ENCODE peak calls at places on chromosomes 6 and 20, in five cellular contexts. U is kidney epithelial cell, R is tibial nerve, D is colonic mucosa, G is dorsolateral prefrontal cortex. Z is an unnamed sample.

GRCh38 chr6:148265058-148265457 is 77.6 kb upstream of the SASH1 start:
- DNase-seq in U (no peak), R (no peak), D (no peak), G (no peak), Z (no peak)

GRCh38 chr6:111551521-111552231 is 54.0 kb downstream of the TRAF3IP2 start:
- DNase-seq in U (no peak), R (no peak), D (peak), G (no peak), Z (no peak)

GRCh38 chr20:2652724-2653510 is 485 bp downstream of the NOP56 start:
- DNase-seq in U (no peak), R (no peak), D (peak), G (peak), Z (no peak)

GRCh38 chr6:122995930-122996796 is at the start of gene CLVS2:
- DNase-seq in U (no peak), R (no peak), D (no peak), G (peak), Z (no peak)

GRCh38 chr20:25038591-25039015 is 19.3 kb downstream of the ACSS1 start:
- DNase-seq in U (no peak), R (no peak), D (no peak), G (no peak), Z (no peak)

GRCh38 chr6:39053854-39054576 is 5.4 kb downstream of the GLP1R start:
- DNase-seq in U (no peak), R (no peak), D (no peak), G (no peak), Z (no peak)

GRCh38 chr20:57383447-57384347 is 7.5 kb upstream of the RBM38 start:
- DNase-seq in U (no peak), R (no peak), D (peak), G (no peak), Z (no peak)

GRCh38 chr6:144918073-144918472 is 632.9 kb downstream of the UTRN start:
- DNase-seq in U (no peak), R (no peak), D (no peak), G (no peak), Z (no peak)

GRCh38 chr6:74654296-74654695 is 551.6 kb downstream of the COL12A1 start:
- DNase-seq in U (no peak), R (no peak), D (no peak), G (no peak), Z (no peak)

GRCh38 chr6:92243315-92243714 is 1176.0 kb downstream of the EPHA7 start:
- DNase-seq in U (no peak), R (no peak), D (no peak), G (no peak), Z (no peak)

GRCh38 chr6:39341352-39341751 is 18.9 kb upstream of the KCNK16 start:
- DNase-seq in U (no peak), R (no peak), D (no peak), G (no peak), Z (no peak)

GRCh38 chr6:18501313-18502013 is 114.3 kb downstream of the RNF144B start:
- DNase-seq in U (no peak), R (no peak), D (peak), G (no peak), Z (peak)

GRCh38 chr6:127186889-127187288 is 68.4 kb downstream of the RSPO3 start:
- DNase-seq in U (no peak), R (peak), D (peak), G (peak), Z (no peak)

GRCh38 chr6:168049681-168050224 is 29.3 kb downstream of the FRMD1 start:
- DNase-seq in U (no peak), R (no peak), D (no peak), G (no peak), Z (no peak)

GRCh38 chr6:382883-383420 is 8.6 kb upstream of the IRF4 start:
- DNase-seq in U (no peak), R (no peak), D (no peak), G (no peak), Z (no peak)

GRCh38 chr6:2765896-2766766 is 938 bp downstream of the WRNIP1 start:
- DNase-seq in U (no peak), R (no peak), D (peak), G (no peak), Z (no peak)

GRCh38 chr6:85449388-85449817 is 480 bp upstream of the NT5E start:
- DNase-seq in U (no peak), R (no peak), D (peak), G (no peak), Z (no peak)

GRCh38 chr6:143538374-143538773 is 26.9 kb upstream of the FUCA2 start:
- DNase-seq in U (no peak), R (no peak), D (no peak), G (no peak), Z (no peak)

DNA sequence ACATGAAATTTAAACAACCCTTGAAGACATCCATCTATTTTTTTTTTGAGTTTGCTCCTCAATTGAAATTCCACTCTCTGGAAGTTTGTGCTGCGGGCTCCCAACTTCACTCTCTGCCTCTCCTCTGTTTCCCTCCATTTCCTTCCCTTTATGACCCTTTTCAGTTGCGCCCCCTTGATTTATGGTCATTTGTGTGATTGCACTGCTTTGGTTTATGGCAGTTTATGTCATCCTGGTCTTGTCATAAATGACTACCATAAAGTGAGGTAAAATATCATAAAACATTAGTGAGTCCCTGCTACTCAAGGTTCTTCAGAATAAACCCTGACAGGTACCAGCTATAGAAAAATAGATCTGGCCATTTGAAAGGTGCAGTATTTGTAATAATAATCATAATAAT is 348.3 kb upstream of the ZFP64 start:
- DNase-seq in U (no peak), R (no peak), D (peak), G (no peak), Z (no peak)
- TF ChIP-seq CTCF in U (no peak), R (no peak), D (no peak), G (no peak), Z (no peak)

GRCh38 chr20:58880994-58881752 is 28.7 kb downstream of the GNAS start:
- DNase-seq in U (no peak), R (no peak), D (no peak), G (no peak), Z (no peak)
- TF ChIP-seq CTCF in U (no peak), R (no peak), D (no peak), G (no peak), Z (no peak)

DNA sequence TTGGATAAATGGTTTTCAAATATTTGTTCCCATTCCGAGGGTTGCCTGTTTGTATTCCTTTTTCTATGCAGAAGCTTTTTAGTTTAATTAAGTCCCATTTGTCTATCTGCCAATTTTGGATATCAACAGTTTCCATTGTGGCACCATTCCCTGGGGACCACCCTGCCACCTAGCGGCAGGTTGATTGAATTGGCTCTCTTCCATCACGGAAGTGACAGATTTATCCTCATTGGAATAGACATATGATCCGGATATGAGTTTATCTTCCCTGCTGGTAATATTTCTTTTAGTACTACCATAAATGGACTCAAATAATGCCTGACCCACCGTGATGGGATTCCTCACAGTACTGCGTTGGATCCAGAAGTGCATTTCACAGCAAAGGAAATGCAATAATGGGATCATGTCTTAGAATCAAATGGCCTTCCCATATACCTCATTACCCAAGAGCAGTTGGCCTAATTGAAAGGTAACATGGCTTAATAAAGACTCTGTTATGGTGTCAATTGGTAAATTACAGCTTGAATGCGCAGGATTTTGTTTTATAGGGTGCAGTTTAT is 327.0 kb downstream of the BMP2 start:
- DNase-seq in U (no peak), R (no peak), D (peak), G (no peak), Z (no peak)
- TF ChIP-seq CTCF in U (peak), R (peak), D (peak), G (peak), Z (no peak)

DNA sequence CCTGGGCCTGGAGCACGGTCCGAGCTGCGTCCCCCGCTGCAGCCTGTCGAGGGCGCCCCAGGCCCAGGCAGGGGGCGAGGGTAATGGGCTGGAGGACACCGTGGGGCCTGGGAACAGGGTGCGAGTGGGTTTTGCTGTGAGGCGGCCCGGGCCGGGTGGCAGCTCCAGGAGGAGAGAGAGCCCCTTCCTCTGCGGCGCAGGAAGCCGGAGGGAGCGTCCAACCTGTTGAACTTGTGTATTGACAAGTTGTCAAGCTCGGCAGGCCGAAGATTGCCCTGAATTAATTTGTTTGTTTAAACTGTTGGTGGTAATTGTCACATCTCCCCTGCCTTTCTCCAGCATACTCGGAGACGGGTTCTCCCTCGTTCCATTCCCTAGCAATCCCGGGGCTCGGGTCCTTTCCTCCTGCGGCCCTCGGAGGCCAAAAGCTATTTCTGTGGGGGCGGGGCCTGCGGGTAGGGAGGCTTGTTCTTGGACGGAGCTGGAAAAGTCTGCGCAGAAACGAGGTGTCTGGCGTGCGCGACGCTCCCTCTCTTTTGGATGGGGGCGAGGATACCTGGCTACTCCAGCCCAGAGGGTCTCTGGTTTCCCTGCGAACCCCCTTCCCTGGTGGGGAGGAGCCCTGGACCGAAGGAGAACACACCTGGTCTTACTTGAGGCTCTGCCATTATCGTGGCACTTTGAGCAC is 9.9 kb downstream of the NR2E1 start:
- DNase-seq in U (no peak), R (no peak), D (no peak), G (no peak), Z (no peak)
- TF ChIP-seq CTCF in U (peak), R (no peak), D (no peak), G (no peak), Z (no peak)

GRCh38 chr20:20737158-20737557 is 24.7 kb upstream of the RALGAPA2 start:
- DNase-seq in U (no peak), R (no peak), D (no peak), G (no peak), Z (no peak)
- TF ChIP-seq CTCF in U (no peak), R (no peak), D (no peak), G (no peak), Z (no peak)

GRCh38 chr6:157094038-157094437 is 229.3 kb downstream of the TMEM242 start:
- DNase-seq in U (no peak), R (no peak), D (no peak), G (no peak), Z (no peak)
- TF ChIP-seq CTCF in U (no peak), R (no peak), D (no peak), G (no peak), Z (no peak)